ENCODE peak calls at places on chromosomes 6 and 20, in six cellular contexts. K is tibial nerve; A is central memory CD4-positive, alpha-beta T cell; Y is stimulated activated CD4-positive, alpha-beta T cell treated with anti-CD3 and anti-CD28 coated beads, Interleukin-15, amount 100 ng/mL, for 24 hours; G is T follicular helper cell; P is activated gamma-delta T cell. I is an unnamed sample.

GRCh38 chr6:71419954-71420692 is 131.5 kb downstream of the OGFRL1 start:
- DNase-seq in K (peak; percentile 15), A (no peak), Y (peak; percentile 12), G (no peak), P (peak; percentile 7), I (peak; percentile 39)

GRCh38 chr6:108581237-108581931 is 20.7 kb downstream of the FOXO3 start:
- DNase-seq in K (no peak), A (peak; percentile 15), Y (no peak), G (no peak), P (no peak), I (peak; percentile 58)

GRCh38 chr6:142568857-142569597 is 267.2 kb downstream of the ADGRG6 start:
- DNase-seq in K (no peak), A (no peak), Y (no peak), G (no peak), P (no peak), I (no peak)

GRCh38 chr20:62066983-62067433 is 1.3 kb upstream of the TAF4 start:
- DNase-seq in K (no peak), A (no peak), Y (peak; percentile 43), G (no peak), P (no peak), I (no peak)

GRCh38 chr20:4713401-4713800 is 8.3 kb upstream of the PRND start:
- DNase-seq in K (no peak), A (no peak), Y (no peak), G (no peak), P (no peak), I (no peak)

GRCh38 chr6:71248306-71248705 is 40.3 kb upstream of the OGFRL1 start:
- DNase-seq in K (no peak), A (no peak), Y (no peak), G (no peak), P (no peak), I (peak; percentile 36)

GRCh38 chr6:79672631-79673065 is 41.5 kb downstream of the SH3BGRL2 start:
- DNase-seq in K (no peak), A (no peak), Y (no peak), G (no peak), P (no peak), I (no peak)

GRCh38 chr6:142011156-142011555 is 121.6 kb upstream of the GJE1 start:
- DNase-seq in K (no peak), A (no peak), Y (no peak), G (no peak), P (no peak), I (no peak)

GRCh38 chr20:51569815-51570741 is 27.6 kb upstream of the NFATC2 start:
- DNase-seq in K (no peak), A (no peak), Y (no peak), G (no peak), P (no peak), I (no peak)

GRCh38 chr6:160973311-160973710 is 18.3 kb upstream of the MAP3K4 start:
- DNase-seq in K (no peak), A (no peak), Y (no peak), G (no peak), P (no peak), I (peak; percentile 24)

GRCh38 chr6:31729979-31730630 is 1.0 kb upstream of the DDAH2 start:
- DNase-seq in K (peak; percentile 92), A (peak; percentile 54), Y (peak; percentile 74), G (peak; percentile 45), P (peak; percentile 53), I (peak; percentile 97)

GRCh38 chr6:90328004-90328403 is 31.4 kb upstream of the BACH2 start:
- DNase-seq in K (no peak), A (no peak), Y (no peak), G (no peak), P (no peak), I (no peak)

GRCh38 chr6:51163843-51164529 is 345.3 kb downstream of the TFAP2B start:
- DNase-seq in K (no peak), A (no peak), Y (no peak), G (no peak), P (no peak), I (no peak)

GRCh38 chr6:43093361-43094289 is 17.5 kb downstream of the PTK7 start:
- DNase-seq in K (no peak), A (no peak), Y (no peak), G (no peak), P (no peak), I (peak; percentile 59)

GRCh38 chr6:138491020-138491419 is 8.3 kb downstream of the NHSL1 start:
- DNase-seq in K (no peak), A (no peak), Y (no peak), G (no peak), P (no peak), I (no peak)

GRCh38 chr6:82182756-82183155 is 64.8 kb downstream of the IBTK start:
- DNase-seq in K (no peak), A (no peak), Y (no peak), G (no peak), P (no peak), I (no peak)

GRCh38 chr6:3075522-3076113 is 7.3 kb downstream of the RIPK1 start:
- DNase-seq in K (no peak), A (no peak), Y (no peak), G (no peak), P (no peak), I (no peak)

GRCh38 chr6:49849121-49849907 is 17.0 kb downstream of the CRISP1 start:
- DNase-seq in K (no peak), A (peak; percentile 1), Y (no peak), G (no peak), P (no peak), I (no peak)

GRCh38 chr6:33080127-33081089 is 4.6 kb downstream of the HLA-DPB1 start:
- DNase-seq in K (peak; percentile 31), A (no peak), Y (peak; percentile 16), G (no peak), P (no peak), I (peak; percentile 85)

GRCh38 chr6:31580807-31581437 is 1.3 kb downstream of the LTB start:
- DNase-seq in K (peak; percentile 74), A (peak; percentile 81), Y (peak; percentile 93), G (peak; percentile 81), P (peak; percentile 83), I (peak; percentile 99)

GRCh38 chr6:11428895-11429294 is 108.7 kb upstream of the TMEM170B start:
- DNase-seq in K (no peak), A (no peak), Y (no peak), G (no peak), P (no peak), I (no peak)